ENCODE peak calls at places on chromosomes 12 and 14, in four cellular contexts. One of them, this sample, is unnamed.

GRCh38 chr12:73726881-73727280 is 810.8 kb upstream of the ATXN7L3B start:
- DNase-seq in AG09309: no peak
- DNase-seq in type B pancreatic cell: no peak
- DNase-seq in epithelial cell of esophagus: peak
- DNase-seq in this sample: no peak

GRCh38 chr14:53399057-53399456 is 245.9 kb upstream of the DDHD1 start:
- DNase-seq in AG09309: peak
- DNase-seq in type B pancreatic cell: no peak
- DNase-seq in epithelial cell of esophagus: peak
- DNase-seq in this sample: peak

GRCh38 chr12:9707864-9708808 is 24.8 kb downstream of the CLECL1 start:
- DNase-seq in AG09309: peak
- DNase-seq in type B pancreatic cell: no peak
- DNase-seq in epithelial cell of esophagus: peak
- DNase-seq in this sample: peak

GRCh38 chr12:48104531-48104930 is 1.3 kb downstream of the SENP1 start:
- DNase-seq in AG09309: no peak
- DNase-seq in type B pancreatic cell: no peak
- DNase-seq in epithelial cell of esophagus: peak
- DNase-seq in this sample: no peak

GRCh38 chr12:143964-144649 is 69.8 kb downstream of the SLC6A12 start:
- DNase-seq in AG09309: no peak
- DNase-seq in type B pancreatic cell: no peak
- DNase-seq in epithelial cell of esophagus: peak
- DNase-seq in this sample: no peak

GRCh38 chr12:96219700-96220206 is 25.6 kb downstream of the ELK3 start:
- DNase-seq in AG09309: peak
- DNase-seq in type B pancreatic cell: no peak
- DNase-seq in epithelial cell of esophagus: peak
- DNase-seq in this sample: peak

GRCh38 chr12:15472036-15472435 is 149.7 kb downstream of the PTPRO start:
- DNase-seq in AG09309: no peak
- DNase-seq in type B pancreatic cell: no peak
- DNase-seq in epithelial cell of esophagus: peak
- DNase-seq in this sample: no peak

GRCh38 chr12:49702009-49702408 is 5.2 kb downstream of the FMNL3 start:
- DNase-seq in AG09309: no peak
- DNase-seq in type B pancreatic cell: no peak
- DNase-seq in epithelial cell of esophagus: no peak
- DNase-seq in this sample: no peak

GRCh38 chr12:122921917-122922316 is 26.0 kb upstream of the VPS37B start:
- DNase-seq in AG09309: no peak
- DNase-seq in type B pancreatic cell: no peak
- DNase-seq in epithelial cell of esophagus: no peak
- DNase-seq in this sample: no peak

GRCh38 chr12:76921891-76922664 is 43.3 kb upstream of the CSRP2 start:
- DNase-seq in AG09309: no peak
- DNase-seq in type B pancreatic cell: no peak
- DNase-seq in epithelial cell of esophagus: no peak
- DNase-seq in this sample: no peak

GRCh38 chr14:95523051-95523817 is 6.8 kb upstream of the SYNE3 start:
- DNase-seq in AG09309: no peak
- DNase-seq in type B pancreatic cell: no peak
- DNase-seq in epithelial cell of esophagus: no peak
- DNase-seq in this sample: no peak

GRCh38 chr14:104554088-104554607 is 25.4 kb upstream of the C14orf180 start:
- DNase-seq in AG09309: no peak
- DNase-seq in type B pancreatic cell: no peak
- DNase-seq in epithelial cell of esophagus: no peak
- DNase-seq in this sample: no peak

GRCh38 chr12:27966870-27967269 is 5.7 kb downstream of the PTHLH start:
- DNase-seq in AG09309: peak
- DNase-seq in type B pancreatic cell: no peak
- DNase-seq in epithelial cell of esophagus: peak
- DNase-seq in this sample: peak

GRCh38 chr12:123139926-123140674 is 10.8 kb downstream of the PITPNM2 start:
- DNase-seq in AG09309: no peak
- DNase-seq in type B pancreatic cell: no peak
- DNase-seq in epithelial cell of esophagus: peak
- DNase-seq in this sample: peak

GRCh38 chr12:96187675-96188355 is 6.4 kb upstream of the ELK3 start:
- DNase-seq in AG09309: no peak
- DNase-seq in type B pancreatic cell: no peak
- DNase-seq in epithelial cell of esophagus: no peak
- DNase-seq in this sample: no peak

GRCh38 chr12:88153959-88154358 is 11.9 kb downstream of the TMTC3 start:
- DNase-seq in AG09309: peak
- DNase-seq in type B pancreatic cell: no peak
- DNase-seq in epithelial cell of esophagus: peak
- DNase-seq in this sample: peak
- TF ChIP-seq CTCF in AG09309: peak
- TF ChIP-seq CTCF in type B pancreatic cell: peak
- TF ChIP-seq CTCF in epithelial cell of esophagus: peak
- TF ChIP-seq CTCF in this sample: peak

GRCh38 chr14:68894123-68894522 is 85.0 kb downstream of the ACTN1 start:
- DNase-seq in AG09309: no peak
- DNase-seq in type B pancreatic cell: no peak
- DNase-seq in epithelial cell of esophagus: no peak
- DNase-seq in this sample: no peak

GRCh38 chr14:68895304-68895703 is 83.8 kb downstream of the ACTN1 start:
- DNase-seq in AG09309: no peak
- DNase-seq in type B pancreatic cell: no peak
- DNase-seq in epithelial cell of esophagus: no peak
- DNase-seq in this sample: no peak

GRCh38 chr14:68897559-68898160 is 81.4 kb downstream of the ACTN1 start:
- DNase-seq in AG09309: no peak
- DNase-seq in type B pancreatic cell: no peak
- DNase-seq in epithelial cell of esophagus: no peak
- DNase-seq in this sample: no peak

GRCh38 chr14:68894802-68895201 is 84.3 kb downstream of the ACTN1 start:
- DNase-seq in AG09309: no peak
- DNase-seq in type B pancreatic cell: no peak
- DNase-seq in epithelial cell of esophagus: peak
- DNase-seq in this sample: peak

GRCh38 chr14:68896132-68896531 is 83.0 kb downstream of the ACTN1 start:
- DNase-seq in AG09309: no peak
- DNase-seq in type B pancreatic cell: no peak
- DNase-seq in epithelial cell of esophagus: no peak
- DNase-seq in this sample: peak
- TF ChIP-seq CTCF in AG09309: peak
- TF ChIP-seq CTCF in type B pancreatic cell: peak
- TF ChIP-seq CTCF in epithelial cell of esophagus: peak
- TF ChIP-seq CTCF in this sample: peak

GRCh38 chr12:19223018-19223417 is 93.5 kb downstream of the PLEKHA5 start:
- DNase-seq in AG09309: no peak
- DNase-seq in type B pancreatic cell: no peak
- DNase-seq in epithelial cell of esophagus: peak
- DNase-seq in this sample: no peak
- TF ChIP-seq CTCF in AG09309: peak
- TF ChIP-seq CTCF in type B pancreatic cell: peak
- TF ChIP-seq CTCF in epithelial cell of esophagus: peak
- TF ChIP-seq CTCF in this sample: peak

DNA sequence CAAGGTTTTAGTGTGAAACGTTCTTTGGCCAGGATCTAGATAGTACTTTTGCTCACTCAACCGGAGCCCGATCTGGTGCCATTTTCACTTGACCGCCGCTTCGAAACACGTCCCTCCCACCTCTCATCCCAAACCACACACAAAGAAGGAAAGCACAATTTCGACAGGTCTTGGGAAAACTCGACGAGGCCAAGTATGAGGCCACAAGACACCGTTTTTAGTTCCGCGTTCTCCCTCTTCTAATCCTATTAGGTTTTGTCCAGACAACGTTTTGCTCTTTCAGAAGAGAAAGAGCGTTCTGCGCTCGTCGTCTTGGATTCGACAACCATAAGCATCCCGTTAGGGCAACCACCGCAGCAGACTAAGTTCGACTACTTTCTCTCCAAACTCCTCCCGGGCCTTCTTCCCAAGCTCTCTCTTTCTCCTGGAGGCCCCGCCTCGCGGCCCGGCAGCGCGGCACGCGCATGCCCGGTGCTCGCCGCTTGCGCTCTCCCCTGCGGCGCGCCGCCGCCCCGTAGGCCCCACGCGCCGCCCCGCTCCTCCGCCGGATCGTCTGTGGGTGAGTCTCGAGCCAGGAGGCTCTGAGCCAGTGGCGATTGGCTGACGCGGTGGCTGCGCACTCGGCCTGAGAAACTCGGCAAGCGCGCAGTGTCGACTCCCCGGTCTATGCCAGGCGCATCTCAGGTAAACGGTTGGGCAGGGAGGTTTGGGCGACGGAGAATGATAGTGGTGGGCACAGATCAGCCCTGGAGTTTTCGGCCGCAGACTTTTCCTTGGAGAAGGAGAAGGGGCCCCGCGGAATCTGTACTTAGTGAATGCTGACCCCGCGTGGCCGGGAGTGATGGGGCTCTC is at the start of gene MIPOL1:
- DNase-seq in AG09309: peak
- DNase-seq in type B pancreatic cell: peak
- DNase-seq in epithelial cell of esophagus: peak
- DNase-seq in this sample: peak
- TF ChIP-seq CTCF in AG09309: peak
- TF ChIP-seq CTCF in type B pancreatic cell: peak
- TF ChIP-seq CTCF in epithelial cell of esophagus: peak
- TF ChIP-seq CTCF in this sample: peak

GRCh38 chr12:30631710-30632109 is 64.0 kb downstream of the IPO8 start:
- DNase-seq in AG09309: no peak
- DNase-seq in type B pancreatic cell: no peak
- DNase-seq in epithelial cell of esophagus: no peak
- DNase-seq in this sample: no peak

GRCh38 chr12:30626847-30627246 is 68.8 kb downstream of the IPO8 start:
- DNase-seq in AG09309: no peak
- DNase-seq in type B pancreatic cell: no peak
- DNase-seq in epithelial cell of esophagus: no peak
- DNase-seq in this sample: no peak

GRCh38 chr12:30630378-30631285 is 65.0 kb downstream of the IPO8 start:
- DNase-seq in AG09309: no peak
- DNase-seq in type B pancreatic cell: no peak
- DNase-seq in epithelial cell of esophagus: no peak
- DNase-seq in this sample: no peak
- TF ChIP-seq CTCF in AG09309: no peak
- TF ChIP-seq CTCF in type B pancreatic cell: no peak
- TF ChIP-seq CTCF in epithelial cell of esophagus: no peak
- TF ChIP-seq CTCF in this sample: no peak

GRCh38 chr12:92928962-92929915 is at the start of gene EEA1:
- DNase-seq in AG09309: peak
- DNase-seq in type B pancreatic cell: peak
- DNase-seq in epithelial cell of esophagus: peak
- DNase-seq in this sample: peak
- TF ChIP-seq CTCF in AG09309: peak
- TF ChIP-seq CTCF in type B pancreatic cell: no peak
- TF ChIP-seq CTCF in epithelial cell of esophagus: no peak
- TF ChIP-seq CTCF in this sample: peak

This sample was measured in HFFc6.